ENCODE peak calls at places on chromosomes 4 and X, in six cellular contexts. One of them, this sample, is unnamed.

GRCh38 chrX:2928127-2928582 is 984 bp downstream of the ARSD start:
- DNase-seq in fibroblast of lung: peak
- DNase-seq in hepatocyte: no peak
- DNase-seq in left lung: peak
- DNase-seq in brain microvascular endothelial cell: peak
- DNase-seq in fibroblast of mammary gland: no peak
- DNase-seq in this sample: peak

GRCh38 chr4:75494563-75494962 is 19.6 kb downstream of the RCHY1 start:
- DNase-seq in fibroblast of lung: peak
- DNase-seq in hepatocyte: no peak
- DNase-seq in left lung: no peak
- DNase-seq in brain microvascular endothelial cell: peak
- DNase-seq in fibroblast of mammary gland: peak
- DNase-seq in this sample: no peak

GRCh38 chr4:95095352-95095974 is 337.7 kb downstream of the BMPR1B start:
- DNase-seq in fibroblast of lung: peak
- DNase-seq in hepatocyte: peak
- DNase-seq in left lung: no peak
- DNase-seq in brain microvascular endothelial cell: peak
- DNase-seq in fibroblast of mammary gland: peak
- DNase-seq in this sample: peak

GRCh38 chrX:508163-508562 is 121.5 kb upstream of the PPP2R3B start:
- DNase-seq in fibroblast of lung: no peak
- DNase-seq in hepatocyte: no peak
- DNase-seq in left lung: no peak
- DNase-seq in brain microvascular endothelial cell: no peak
- DNase-seq in fibroblast of mammary gland: no peak
- DNase-seq in this sample: no peak

GRCh38 chr4:141134051-141134450 is 782 bp upstream of the RNF150 start:
- DNase-seq in fibroblast of lung: peak
- DNase-seq in hepatocyte: peak
- DNase-seq in left lung: no peak
- DNase-seq in brain microvascular endothelial cell: no peak
- DNase-seq in fibroblast of mammary gland: no peak
- DNase-seq in this sample: no peak

GRCh38 chr4:102497986-102498385 is 3.2 kb upstream of the NFKB1 start:
- DNase-seq in fibroblast of lung: no peak
- DNase-seq in hepatocyte: no peak
- DNase-seq in left lung: no peak
- DNase-seq in brain microvascular endothelial cell: no peak
- DNase-seq in fibroblast of mammary gland: no peak
- DNase-seq in this sample: no peak

GRCh38 chr4:47913328-47913727 is 1.1 kb downstream of the NFXL1 start:
- DNase-seq in fibroblast of lung: peak
- DNase-seq in hepatocyte: peak
- DNase-seq in left lung: no peak
- DNase-seq in brain microvascular endothelial cell: peak
- DNase-seq in fibroblast of mammary gland: peak
- DNase-seq in this sample: no peak

GRCh38 chrX:21373637-21374162 is 518 bp upstream of the CNKSR2 start:
- DNase-seq in fibroblast of lung: no peak
- DNase-seq in hepatocyte: no peak
- DNase-seq in left lung: no peak
- DNase-seq in brain microvascular endothelial cell: no peak
- DNase-seq in fibroblast of mammary gland: no peak
- DNase-seq in this sample: no peak

GRCh38 chr4:153036931-153037330 is 100.8 kb downstream of the FHDC1 start:
- DNase-seq in fibroblast of lung: no peak
- DNase-seq in hepatocyte: no peak
- DNase-seq in left lung: no peak
- DNase-seq in brain microvascular endothelial cell: no peak
- DNase-seq in fibroblast of mammary gland: peak
- DNase-seq in this sample: no peak

GRCh38 chr4:83112239-83112638 is 2.3 kb downstream of the PLAC8 start:
- DNase-seq in fibroblast of lung: no peak
- DNase-seq in hepatocyte: no peak
- DNase-seq in left lung: no peak
- DNase-seq in brain microvascular endothelial cell: no peak
- DNase-seq in fibroblast of mammary gland: no peak
- DNase-seq in this sample: no peak

GRCh38 chrX:109954333-109954732 is 48.6 kb upstream of the TMEM164 start:
- DNase-seq in fibroblast of lung: peak
- DNase-seq in hepatocyte: no peak
- DNase-seq in left lung: no peak
- DNase-seq in brain microvascular endothelial cell: no peak
- DNase-seq in fibroblast of mammary gland: peak
- DNase-seq in this sample: no peak

GRCh38 chr4:8248091-8248490 is 21.5 kb upstream of the HTRA3 start:
- DNase-seq in fibroblast of lung: no peak
- DNase-seq in hepatocyte: no peak
- DNase-seq in left lung: no peak
- DNase-seq in brain microvascular endothelial cell: peak
- DNase-seq in fibroblast of mammary gland: peak
- DNase-seq in this sample: no peak

GRCh38 chr4:121226362-121226761 is 62.2 kb upstream of the TNIP3 start:
- DNase-seq in fibroblast of lung: no peak
- DNase-seq in hepatocyte: no peak
- DNase-seq in left lung: no peak
- DNase-seq in brain microvascular endothelial cell: no peak
- DNase-seq in fibroblast of mammary gland: no peak
- DNase-seq in this sample: no peak

GRCh38 chr4:1593038-1593417 is 91.1 kb downstream of the FAM53A start:
- DNase-seq in fibroblast of lung: no peak
- DNase-seq in hepatocyte: no peak
- DNase-seq in left lung: no peak
- DNase-seq in brain microvascular endothelial cell: no peak
- DNase-seq in fibroblast of mammary gland: no peak
- DNase-seq in this sample: no peak

GRCh38 chrX:70452143-70452733 is 7.6 kb downstream of the DLG3 start:
- DNase-seq in fibroblast of lung: peak
- DNase-seq in hepatocyte: peak
- DNase-seq in left lung: peak
- DNase-seq in brain microvascular endothelial cell: no peak
- DNase-seq in fibroblast of mammary gland: peak
- DNase-seq in this sample: peak

GRCh38 chrX:77505227-77505626 is 58.0 kb downstream of the FGF16 start:
- DNase-seq in fibroblast of lung: peak
- DNase-seq in hepatocyte: no peak
- DNase-seq in left lung: no peak
- DNase-seq in brain microvascular endothelial cell: peak
- DNase-seq in fibroblast of mammary gland: peak
- DNase-seq in this sample: peak

GRCh38 chr4:149008415-149009025 is 566.3 kb upstream of the NR3C2 start:
- DNase-seq in fibroblast of lung: peak
- DNase-seq in hepatocyte: no peak
- DNase-seq in left lung: no peak
- DNase-seq in brain microvascular endothelial cell: no peak
- DNase-seq in fibroblast of mammary gland: no peak
- DNase-seq in this sample: peak

GRCh38 chr4:107279729-107280128 is 243.6 kb upstream of the DKK2 start:
- DNase-seq in fibroblast of lung: peak
- DNase-seq in hepatocyte: no peak
- DNase-seq in left lung: no peak
- DNase-seq in brain microvascular endothelial cell: peak
- DNase-seq in fibroblast of mammary gland: peak
- DNase-seq in this sample: peak

GRCh38 chr4:90007494-90008167 is 113.0 kb downstream of the MMRN1 start:
- DNase-seq in fibroblast of lung: no peak
- DNase-seq in hepatocyte: no peak
- DNase-seq in left lung: no peak
- DNase-seq in brain microvascular endothelial cell: no peak
- DNase-seq in fibroblast of mammary gland: no peak
- DNase-seq in this sample: no peak

GRCh38 chr4:172657112-172657511 is 511.5 kb upstream of the GALNT7 start:
- DNase-seq in fibroblast of lung: no peak
- DNase-seq in hepatocyte: no peak
- DNase-seq in left lung: no peak
- DNase-seq in brain microvascular endothelial cell: no peak
- DNase-seq in fibroblast of mammary gland: no peak
- DNase-seq in this sample: no peak

GRCh38 chrX:11789809-11790208 is 31.8 kb downstream of the MSL3 start:
- DNase-seq in fibroblast of lung: no peak
- DNase-seq in hepatocyte: no peak
- DNase-seq in left lung: no peak
- DNase-seq in brain microvascular endothelial cell: no peak
- DNase-seq in fibroblast of mammary gland: no peak
- DNase-seq in this sample: no peak

GRCh38 chrX:40685352-40685918 is 38.1 kb upstream of the CXorf38 start:
- DNase-seq in fibroblast of lung: no peak
- DNase-seq in hepatocyte: no peak
- DNase-seq in left lung: no peak
- DNase-seq in brain microvascular endothelial cell: no peak
- DNase-seq in fibroblast of mammary gland: no peak
- DNase-seq in this sample: no peak

GRCh38 chr4:17475481-17475880 is 36.4 kb downstream of the QDPR start:
- DNase-seq in fibroblast of lung: peak
- DNase-seq in hepatocyte: no peak
- DNase-seq in left lung: no peak
- DNase-seq in brain microvascular endothelial cell: no peak
- DNase-seq in fibroblast of mammary gland: peak
- DNase-seq in this sample: no peak

GRCh38 chr4:68288046-68288740 is 42.7 kb upstream of the TMPRSS11B start:
- DNase-seq in fibroblast of lung: no peak
- DNase-seq in hepatocyte: no peak
- DNase-seq in left lung: no peak
- DNase-seq in brain microvascular endothelial cell: no peak
- DNase-seq in fibroblast of mammary gland: no peak
- DNase-seq in this sample: no peak

GRCh38 chr4:67725132-67725531 is 24.2 kb upstream of the UBA6 start:
- DNase-seq in fibroblast of lung: peak
- DNase-seq in hepatocyte: no peak
- DNase-seq in left lung: no peak
- DNase-seq in brain microvascular endothelial cell: no peak
- DNase-seq in fibroblast of mammary gland: peak
- DNase-seq in this sample: no peak

GRCh38 chr4:8906991-8907595 is 35.5 kb upstream of the HMX1 start:
- DNase-seq in fibroblast of lung: no peak
- DNase-seq in hepatocyte: no peak
- DNase-seq in left lung: no peak
- DNase-seq in brain microvascular endothelial cell: no peak
- DNase-seq in fibroblast of mammary gland: no peak
- DNase-seq in this sample: no peak

GRCh38 chr4:34047363-34047762 is 2197.0 kb downstream of the ARAP2 start:
- DNase-seq in fibroblast of lung: no peak
- DNase-seq in hepatocyte: no peak
- DNase-seq in left lung: no peak
- DNase-seq in brain microvascular endothelial cell: no peak
- DNase-seq in fibroblast of mammary gland: no peak
- DNase-seq in this sample: no peak

GRCh38 chr4:30854566-30854965 is 134.4 kb downstream of the PCDH7 start:
- DNase-seq in fibroblast of lung: peak
- DNase-seq in hepatocyte: no peak
- DNase-seq in left lung: no peak
- DNase-seq in brain microvascular endothelial cell: no peak
- DNase-seq in fibroblast of mammary gland: peak
- DNase-seq in this sample: no peak

GRCh38 chrX:7147978-7148824 is at the start of gene PUDP:
- DNase-seq in fibroblast of lung: peak
- DNase-seq in hepatocyte: peak
- DNase-seq in left lung: peak
- DNase-seq in brain microvascular endothelial cell: peak
- DNase-seq in fibroblast of mammary gland: peak
- DNase-seq in this sample: peak

GRCh38 chr4:46258436-46258835 is 131.5 kb downstream of the GABRA2 start:
- DNase-seq in fibroblast of lung: no peak
- DNase-seq in hepatocyte: no peak
- DNase-seq in left lung: no peak
- DNase-seq in brain microvascular endothelial cell: no peak
- DNase-seq in fibroblast of mammary gland: no peak
- DNase-seq in this sample: no peak

GRCh38 chrX:96906741-96907140 is 23.0 kb downstream of the RPA4 start:
- DNase-seq in fibroblast of lung: peak
- DNase-seq in hepatocyte: no peak
- DNase-seq in left lung: no peak
- DNase-seq in brain microvascular endothelial cell: no peak
- DNase-seq in fibroblast of mammary gland: peak
- DNase-seq in this sample: no peak

GRCh38 chrX:112056886-112057285 is 25.7 kb downstream of the TRPC5 start:
- DNase-seq in fibroblast of lung: no peak
- DNase-seq in hepatocyte: no peak
- DNase-seq in left lung: no peak
- DNase-seq in brain microvascular endothelial cell: no peak
- DNase-seq in fibroblast of mammary gland: no peak
- DNase-seq in this sample: no peak

GRCh38 chr4:1001561-1002130 is 8.4 kb upstream of the SLC26A1 start:
- DNase-seq in fibroblast of lung: no peak
- DNase-seq in hepatocyte: no peak
- DNase-seq in left lung: no peak
- DNase-seq in brain microvascular endothelial cell: no peak
- DNase-seq in fibroblast of mammary gland: no peak
- DNase-seq in this sample: no peak

GRCh38 chr4:56803473-56803872 is 18.0 kb downstream of the SPINK2 start:
- DNase-seq in fibroblast of lung: peak
- DNase-seq in hepatocyte: peak
- DNase-seq in left lung: no peak
- DNase-seq in brain microvascular endothelial cell: peak
- DNase-seq in fibroblast of mammary gland: no peak
- DNase-seq in this sample: no peak

GRCh38 chrX:107700317-107700774 is 72.0 kb downstream of the PRPS1 start:
- DNase-seq in fibroblast of lung: peak
- DNase-seq in hepatocyte: peak
- DNase-seq in left lung: no peak
- DNase-seq in brain microvascular endothelial cell: no peak
- DNase-seq in fibroblast of mammary gland: peak
- DNase-seq in this sample: no peak

GRCh38 chr4:77994194-77994721 is 62.9 kb upstream of the FRAS1 start:
- DNase-seq in fibroblast of lung: peak
- DNase-seq in hepatocyte: peak
- DNase-seq in left lung: no peak
- DNase-seq in brain microvascular endothelial cell: peak
- DNase-seq in fibroblast of mammary gland: peak
- DNase-seq in this sample: peak
- TF ChIP-seq CTCF in fibroblast of lung: peak
- TF ChIP-seq CTCF in hepatocyte: peak
- TF ChIP-seq CTCF in left lung: peak
- TF ChIP-seq CTCF in brain microvascular endothelial cell: peak
- TF ChIP-seq CTCF in fibroblast of mammary gland: peak
- TF ChIP-seq CTCF in this sample: no peak

GRCh38 chr4:123093247-123093646 is 170.8 kb upstream of the NUDT6 start:
- DNase-seq in fibroblast of lung: no peak
- DNase-seq in hepatocyte: no peak
- DNase-seq in left lung: no peak
- DNase-seq in brain microvascular endothelial cell: no peak
- DNase-seq in fibroblast of mammary gland: no peak
- DNase-seq in this sample: no peak
- TF ChIP-seq CTCF in fibroblast of lung: no peak
- TF ChIP-seq CTCF in hepatocyte: no peak
- TF ChIP-seq CTCF in left lung: no peak
- TF ChIP-seq CTCF in brain microvascular endothelial cell: peak
- TF ChIP-seq CTCF in fibroblast of mammary gland: no peak
- TF ChIP-seq CTCF in this sample: no peak

GRCh38 chr4:14871676-14872430 is 130.4 kb upstream of the CPEB2 start:
- DNase-seq in fibroblast of lung: no peak
- DNase-seq in hepatocyte: no peak
- DNase-seq in left lung: no peak
- DNase-seq in brain microvascular endothelial cell: no peak
- DNase-seq in fibroblast of mammary gland: peak
- DNase-seq in this sample: peak
- TF ChIP-seq CTCF in fibroblast of lung: peak
- TF ChIP-seq CTCF in hepatocyte: peak
- TF ChIP-seq CTCF in left lung: no peak
- TF ChIP-seq CTCF in brain microvascular endothelial cell: peak
- TF ChIP-seq CTCF in fibroblast of mammary gland: peak
- TF ChIP-seq CTCF in this sample: peak

GRCh38 chrX:65196758-65197371 is 220.6 kb upstream of the ZC4H2 start:
- DNase-seq in fibroblast of lung: no peak
- DNase-seq in hepatocyte: peak
- DNase-seq in left lung: no peak
- DNase-seq in brain microvascular endothelial cell: no peak
- DNase-seq in fibroblast of mammary gland: no peak
- DNase-seq in this sample: peak
- TF ChIP-seq CTCF in fibroblast of lung: no peak
- TF ChIP-seq CTCF in hepatocyte: peak
- TF ChIP-seq CTCF in left lung: no peak
- TF ChIP-seq CTCF in brain microvascular endothelial cell: no peak
- TF ChIP-seq CTCF in fibroblast of mammary gland: no peak
- TF ChIP-seq CTCF in this sample: no peak